ENCODE peak calls at places on chromosomes 13 and 19, in five cellular contexts. Z is K562, J is SK-N-SH, U is IMR-90, S is GM12878. E is an unnamed sample.
A peak's percentile ranks its signal among the peaks of the same experiment; 100 is the strongest.

GRCh38 chr13:111117961-111118360 is 2.9 kb downstream of the ARHGEF7 start:
- DNase-seq in J (peak; percentile 81), Z (no peak), U (no peak), S (no peak), E (no peak)

GRCh38 chr13:94505730-94506129 is 26.2 kb upstream of the DCT start:
- DNase-seq in J (no peak), Z (no peak), U (no peak), S (no peak), E (no peak)

GRCh38 chr19:6108721-6109633 is 1.3 kb downstream of the RFX2 start:
- DNase-seq in S (no peak), U (peak; percentile 66), Z (peak; percentile 37), J (peak; percentile 61), E (no peak)

GRCh38 chr13:75372517-75372916 is 109.5 kb downstream of the TBC1D4 start:
- DNase-seq in J (peak; percentile 42), U (peak; percentile 62), S (no peak), Z (peak; percentile 13), E (peak; percentile 41)

GRCh38 chr19:39405261-39405912 is 1.3 kb upstream of the ZFP36 start:
- DNase-seq in J (no peak), U (no peak), Z (no peak), S (no peak), E (no peak)

GRCh38 chr13:44414771-44415170 is 41.1 kb downstream of the SERP2 start:
- DNase-seq in S (no peak), Z (no peak), U (no peak), J (no peak), E (no peak)

GRCh38 chr13:99087954-99088491 is 110.2 kb upstream of the DOCK9 start:
- DNase-seq in J (peak; percentile 53), U (no peak), S (no peak), Z (no peak), E (peak; percentile 13)

GRCh38 chr13:59384154-59384553 is 779.6 kb downstream of the DIAPH3 start:
- DNase-seq in Z (no peak), J (no peak), U (no peak), S (no peak), E (no peak)

GRCh38 chr19:29293292-29293691 is 80.3 kb upstream of the UQCRFS1 start:
- DNase-seq in Z (no peak), U (no peak), S (no peak), J (no peak), E (no peak)

GRCh38 chr13:77751513-77752456 is 54.3 kb downstream of the SLAIN1 start:
- DNase-seq in Z (peak; percentile 22), U (peak; percentile 37), J (peak; percentile 23), S (peak; percentile 34), E (peak; percentile 42)

GRCh38 chr19:48372904-48373303 is 8.7 kb downstream of the SYNGR4 start:
- DNase-seq in J (peak; percentile 30), Z (no peak), S (no peak), U (no peak), E (no peak)

GRCh38 chr13:26022538-26023292 is 29.1 kb downstream of the SHISA2 start:
- DNase-seq in S (no peak), U (peak; percentile 47), Z (no peak), J (peak; percentile 85), E (no peak)

GRCh38 chr13:113567681-113568080 is 16.9 kb upstream of the TFDP1 start:
- DNase-seq in Z (no peak), U (no peak), S (no peak), J (no peak), E (no peak)

GRCh38 chr13:74258951-74259350 is 124.7 kb upstream of the KLF12 start:
- DNase-seq in Z (no peak), S (no peak), J (no peak), U (no peak), E (no peak)

GRCh38 chr13:36841411-36841810 is 22.4 kb downstream of the RFXAP start:
- DNase-seq in U (no peak), J (no peak), Z (no peak), S (no peak), E (no peak)

GRCh38 chr13:26062853-26063444 is 11.1 kb upstream of the SHISA2 start:
- DNase-seq in U (peak; percentile 33), Z (no peak), S (no peak), J (peak; percentile 47), E (no peak)

GRCh38 chr19:1370579-1371361 is 12.9 kb upstream of the NDUFS7 start:
- DNase-seq in J (no peak), S (no peak), U (no peak), Z (no peak), E (no peak)

GRCh38 chr13:80979035-80979641 is 638.2 kb upstream of the SPRY2 start:
- DNase-seq in U (peak; percentile 54), Z (peak; percentile 31), S (peak; percentile 11), J (peak; percentile 59), E (peak; percentile 70)

GRCh38 chr13:33940898-33941297 is 122.9 kb downstream of the RFC3 start:
- DNase-seq in J (no peak), U (peak; percentile 4), S (no peak), Z (no peak), E (peak; percentile 4)

GRCh38 chr13:23988546-23989122 is 91.3 kb upstream of the C1QTNF9B start:
- DNase-seq in U (peak; percentile 47), J (no peak), S (no peak), Z (no peak), E (no peak)

GRCh38 chr19:39542198-39542597 is 2.2 kb upstream of the EID2 start:
- DNase-seq in J (no peak), Z (no peak), U (no peak), S (no peak), E (no peak)

GRCh38 chr19:52532480-52532879 is 5.0 kb downstream of the ZNF808 start:
- DNase-seq in S (no peak), J (no peak), Z (no peak), U (no peak), E (no peak)

GRCh38 chr19:52541608-52542007 is 14.1 kb downstream of the ZNF808 start:
- DNase-seq in U (no peak), S (no peak), J (no peak), Z (no peak), E (no peak)

GRCh38 chr19:52533901-52534300 is 6.4 kb downstream of the ZNF808 start:
- DNase-seq in S (no peak), U (no peak), J (no peak), Z (no peak), E (no peak)

GRCh38 chr19:52535831-52536800 is 8.6 kb downstream of the ZNF808 start:
- DNase-seq in U (peak; percentile 61), J (peak; percentile 84), Z (peak; percentile 17), S (peak; percentile 67), E (no peak)
- TF ChIP-seq RCOR1 in U (no peak), J (no peak), Z (no peak), S (no peak), E (no peak)

GRCh38 chr19:55210120-55210493 is 806 bp upstream of the PTPRH start:
- DNase-seq in Z (no peak), S (no peak), J (no peak), U (peak; percentile 98), E (peak; percentile 91)
- TF ChIP-seq RCOR1 in Z (no peak), S (no peak), J (no peak), U (peak; percentile 87), E (no peak)

GRCh38 chr13:46124967-46125933 is 20.4 kb upstream of the CPB2 start:
- DNase-seq in U (no peak), J (no peak), Z (no peak), S (no peak), E (no peak)
- TF ChIP-seq RCOR1 in U (no peak), J (no peak), Z (no peak), S (no peak), E (no peak)

GRCh38 chr19:28042516-28042915 is 1170.4 kb downstream of the UQCRFS1 start:
- DNase-seq in J (no peak), Z (no peak), S (no peak), U (no peak), E (no peak)

GRCh38 chr19:28037186-28037585 is 1175.8 kb downstream of the UQCRFS1 start:
- DNase-seq in Z (no peak), J (no peak), S (no peak), U (no peak), E (no peak)

GRCh38 chr19:28045621-28046020 is 1167.3 kb downstream of the UQCRFS1 start:
- DNase-seq in U (no peak), Z (no peak), S (no peak), J (no peak), E (no peak)

GRCh38 chr19:28044477-28044876 is 1168.5 kb downstream of the UQCRFS1 start:
- DNase-seq in S (no peak), U (no peak), Z (no peak), J (no peak), E (no peak)

GRCh38 chr19:28039677-28040381 is 1173.1 kb downstream of the UQCRFS1 start:
- DNase-seq in U (no peak), S (no peak), Z (no peak), J (no peak), E (no peak)
- TF ChIP-seq RCOR1 in U (no peak), S (no peak), Z (no peak), J (no peak), E (no peak)

GRCh38 chr19:4014541-4015491 is 7.3 kb downstream of the PIAS4 start:
- DNase-seq in Z (peak; percentile 69), J (peak; percentile 70), S (no peak), U (no peak), E (no peak)
- TF ChIP-seq RCOR1 in Z (no peak), J (no peak), S (no peak), U (no peak), E (no peak)

DNA sequence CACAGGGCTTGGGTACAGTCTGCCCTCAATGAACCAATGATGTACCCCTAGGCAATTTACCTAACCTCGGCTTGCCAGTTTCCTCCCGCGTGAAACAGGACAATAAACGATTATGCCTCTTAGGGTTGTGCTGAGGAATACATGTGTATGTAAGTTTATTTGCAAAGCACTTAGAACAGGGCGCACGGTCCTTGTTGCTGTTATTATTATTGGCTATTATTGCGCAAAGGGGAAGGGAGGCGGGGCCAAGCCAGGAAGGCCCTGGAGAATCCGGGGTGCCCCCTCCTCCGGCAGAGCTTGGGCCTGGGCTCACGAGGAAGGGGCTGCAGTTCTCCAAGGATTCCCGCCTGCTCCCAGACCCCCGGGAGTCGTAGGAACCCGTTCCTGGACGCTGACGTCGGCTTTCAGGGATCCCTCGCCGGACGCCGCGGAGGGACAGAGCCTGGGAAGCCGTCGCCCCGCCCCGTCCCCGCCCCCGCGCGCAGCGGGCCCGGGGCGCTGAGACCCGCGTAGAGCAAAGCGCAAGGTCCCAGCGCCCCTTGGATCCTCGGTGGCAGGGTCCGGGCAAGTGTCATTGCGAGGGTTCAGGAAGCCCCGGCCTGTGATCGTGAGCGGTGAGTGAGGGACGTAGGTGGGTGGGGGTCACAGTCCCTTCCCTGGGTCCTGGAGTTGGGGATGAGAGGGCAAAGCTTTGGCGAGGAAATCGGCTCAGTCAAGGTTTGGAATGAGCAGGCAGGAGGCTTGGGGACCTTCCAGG is at the start of gene TMEM91:
- DNase-seq in S (no peak), U (no peak), Z (peak; percentile 37), J (peak; percentile 75), E (no peak)
- TF ChIP-seq RCOR1 in S (no peak), U (no peak), Z (no peak), J (no peak), E (no peak)